ENCODE peak calls at places on chromosome 13, in seven cellular contexts. Q, I, F, A, V, J and K are unnamed samples.

GRCh38 chr13:44576396-44577235 is 486 bp upstream of the TSC22D1 start:
- DNase-seq in I (peak; percentile 8), V (no peak), J (no peak), Q (peak; percentile 31), F (peak; percentile 62), A (peak; percentile 35), K (peak; percentile 63)

GRCh38 chr13:94703721-94704314 is 8.5 kb downstream of the SOX21 start:
- DNase-seq in F (peak; percentile 21), Q (no peak), J (no peak), V (peak; percentile 12), I (no peak), A (no peak), K (no peak)

GRCh38 chr13:93270769-93271753 is 44.5 kb downstream of the GPC6 start:
- DNase-seq in I (no peak), A (no peak), J (no peak), F (no peak), V (peak; percentile 12), Q (no peak), K (peak; percentile 99)

GRCh38 chr13:105037064-105037463 is 1498.4 kb downstream of the EFNB2 start:
- DNase-seq in I (no peak), V (no peak), J (no peak), F (no peak), Q (no peak), A (no peak), K (no peak)

GRCh38 chr13:110308377-110309158 is 1.5 kb downstream of the COL4A2 start:
- DNase-seq in I (no peak), Q (no peak), J (no peak), F (peak; percentile 84), V (peak; percentile 92), A (no peak), K (no peak)

GRCh38 chr13:31950121-31950810 is 81.3 kb upstream of the FRY start:
- DNase-seq in I (no peak), A (no peak), F (no peak), V (no peak), Q (no peak), J (no peak), K (peak; percentile 5)

GRCh38 chr13:100658363-100658762 is 16.2 kb downstream of the TMTC4 start:
- DNase-seq in J (no peak), A (no peak), F (no peak), V (no peak), Q (no peak), I (no peak), K (no peak)

GRCh38 chr13:73782781-73783180 is 351.4 kb downstream of the KLF12 start:
- DNase-seq in I (no peak), J (no peak), Q (no peak), V (peak; percentile 33), F (peak; percentile 7), A (no peak), K (peak; percentile 84)

GRCh38 chr13:39676315-39676876 is 20.9 kb downstream of the COG6 start:
- DNase-seq in A (peak; percentile 26), F (peak; percentile 57), V (peak; percentile 51), J (no peak), I (peak; percentile 20), Q (no peak), K (peak; percentile 63)

GRCh38 chr13:88707652-88708051 is 1036.5 kb downstream of the SLITRK5 start:
- DNase-seq in Q (no peak), J (no peak), F (no peak), V (no peak), I (no peak), A (no peak), K (no peak)

GRCh38 chr13:86476656-86477055 is 677.4 kb upstream of the SLITRK6 start:
- DNase-seq in F (no peak), V (no peak), Q (no peak), I (no peak), A (no peak), J (no peak), K (no peak)

GRCh38 chr13:43783820-43784219 is 3.0 kb downstream of the ENOX1 start:
- DNase-seq in Q (no peak), J (no peak), I (no peak), V (peak; percentile 61), F (peak; percentile 55), A (peak; percentile 7), K (peak; percentile 83)

GRCh38 chr13:35930665-35931631 is 200.2 kb downstream of the DCLK1 start:
- DNase-seq in A (no peak), V (no peak), I (no peak), J (no peak), F (no peak), Q (no peak), K (no peak)

GRCh38 chr13:99310382-99311031 is 3.3 kb upstream of the GPR183 start:
- DNase-seq in A (no peak), V (no peak), Q (no peak), F (no peak), I (no peak), J (no peak), K (peak; percentile 68)

GRCh38 chr13:112994084-112994780 is 25.2 kb downstream of the MCF2L start:
- DNase-seq in I (no peak), J (no peak), Q (no peak), V (no peak), A (no peak), F (no peak), K (no peak)

GRCh38 chr13:41075034-41075433 is 13.7 kb downstream of the WBP4 start:
- DNase-seq in Q (peak; percentile 25), V (peak; percentile 61), F (peak; percentile 46), A (peak; percentile 43), J (peak; percentile 9), I (peak; percentile 37), K (peak; percentile 31)

GRCh38 chr13:27022571-27023311 is 148.9 kb downstream of the USP12 start:
- DNase-seq in A (no peak), V (peak; percentile 27), J (no peak), F (no peak), Q (no peak), I (no peak), K (peak; percentile 66)

GRCh38 chr13:59948686-59949085 is 215.0 kb downstream of the DIAPH3 start:
- DNase-seq in J (no peak), A (no peak), F (no peak), Q (no peak), I (no peak), V (no peak), K (no peak)

GRCh38 chr13:36418022-36418805 is 14.1 kb upstream of the CCNA1 start:
- DNase-seq in A (no peak), Q (no peak), F (no peak), J (no peak), V (no peak), I (no peak), K (no peak)

GRCh38 chr13:52361225-52361624 is 44.7 kb downstream of the THSD1 start:
- DNase-seq in J (no peak), V (no peak), I (no peak), F (no peak), Q (no peak), A (no peak), K (no peak)

GRCh38 chr13:51895906-51896888 is 34.4 kb downstream of the CCDC70 start:
- DNase-seq in Q (peak; percentile 65), F (peak; percentile 74), J (no peak), A (peak; percentile 16), V (peak; percentile 77), I (peak; percentile 7), K (peak; percentile 47)

GRCh38 chr13:28601581-28601980 is 57.3 kb upstream of the POMP start:
- DNase-seq in V (no peak), J (no peak), Q (no peak), I (no peak), A (no peak), F (no peak), K (no peak)

GRCh38 chr13:114116734-114117133 is 15.7 kb downstream of the RASA3 start:
- DNase-seq in Q (no peak), A (no peak), I (no peak), V (no peak), J (no peak), F (no peak), K (no peak)

GRCh38 chr13:47213057-47213456 is 316.2 kb upstream of the HTR2A start:
- DNase-seq in Q (no peak), V (no peak), J (no peak), F (no peak), A (no peak), I (no peak), K (no peak)

GRCh38 chr13:62320129-62320724 is 904.6 kb upstream of the PCDH20 start:
- DNase-seq in I (no peak), Q (peak; percentile 23), V (peak; percentile 72), J (no peak), F (peak; percentile 45), A (no peak), K (peak; percentile 77)

GRCh38 chr13:109226631-109227030 is 559.8 kb downstream of the IRS2 start:
- DNase-seq in Q (no peak), I (no peak), A (no peak), V (no peak), F (no peak), J (no peak), K (no peak)

GRCh38 chr13:33445024-33445423 is 159.5 kb upstream of the STARD13 start:
- DNase-seq in J (no peak), Q (no peak), V (no peak), I (no peak), F (no peak), A (no peak), K (peak; percentile 56)

GRCh38 chr13:30364133-30364532 is 56.8 kb upstream of the KATNAL1 start:
- DNase-seq in Q (no peak), I (no peak), A (no peak), F (no peak), J (no peak), V (peak; percentile 42), K (no peak)

GRCh38 chr13:99086869-99087129 is 108.9 kb upstream of the DOCK9 start:
- DNase-seq in V (no peak), J (peak; percentile 25), Q (peak; percentile 25), A (no peak), F (no peak), I (peak; percentile 20), K (peak; percentile 70)

GRCh38 chr13:66844933-66845332 is 385.2 kb downstream of the PCDH9 start:
- DNase-seq in A (no peak), V (no peak), Q (no peak), J (no peak), I (no peak), F (no peak), K (no peak)

GRCh38 chr13:33454844-33455256 is 169.3 kb upstream of the STARD13 start:
- DNase-seq in I (no peak), J (no peak), Q (no peak), F (no peak), A (no peak), V (no peak), K (no peak)

GRCh38 chr13:21074601-21075302 is 13.4 kb upstream of the LATS2 start:
- DNase-seq in Q (no peak), A (peak; percentile 13), F (no peak), I (no peak), V (peak; percentile 14), J (no peak), K (no peak)

GRCh38 chr13:103466761-103467160 is 400.5 kb upstream of the SLC10A2 start:
- DNase-seq in F (no peak), V (no peak), A (no peak), I (no peak), Q (no peak), J (no peak), K (no peak)

GRCh38 chr13:31236211-31236786 is 36.5 kb downstream of the B3GLCT start:
- DNase-seq in A (peak; percentile 3), F (peak; percentile 67), Q (peak; percentile 22), I (no peak), J (no peak), V (peak; percentile 52), K (peak; percentile 51)

GRCh38 chr13:113445791-113446487 is 7.3 kb downstream of the ADPRHL1 start:
- DNase-seq in A (peak; percentile 15), F (no peak), I (no peak), Q (no peak), V (no peak), J (no peak), K (peak; percentile 33)